ENCODE peak calls at places on chromosomes 11 and 22, in eight cellular contexts. U is hepatocyte, Y is neural progenitor cell, W is SK-N-SH, L is HCT116, H is GM23338, R is MM.1S, B is OCI-LY7. A is an unnamed sample.

GRCh38 chr22:43233529-43233928 is 46.6 kb upstream of the TTLL12 start:
- DNase-seq in U (no peak), Y (no peak), W (no peak), L (no peak), H (no peak), R (no peak), B (no peak), A (no peak)

GRCh38 chr11:12599408-12600143 is 74.6 kb upstream of the TEAD1 start:
- DNase-seq in U (peak; percentile 57), Y (peak; percentile 71), W (no peak), L (peak; percentile 40), H (peak; percentile 79), R (peak; percentile 55), B (peak; percentile 47), A (peak; percentile 42)

GRCh38 chr11:10032991-10033390 is 261.0 kb downstream of the SBF2 start:
- DNase-seq in U (no peak), Y (no peak), W (no peak), L (no peak), H (no peak), R (no peak), B (no peak), A (peak; percentile 41)

GRCh38 chr11:128536521-128536920 is 50.8 kb downstream of the ETS1 start:
- DNase-seq in U (no peak), Y (no peak), W (no peak), L (no peak), H (no peak), R (no peak), B (no peak), A (no peak)

GRCh38 chr22:37228106-37229011 is 15.7 kb downstream of the RAC2 start:
- DNase-seq in U (peak; percentile 44), Y (no peak), W (no peak), L (peak; percentile 37), H (no peak), R (no peak), B (no peak), A (peak; percentile 73)

GRCh38 chr11:71946144-71946571 is 17.3 kb downstream of the RNF121 start:
- DNase-seq in U (no peak), Y (no peak), W (no peak), L (no peak), H (no peak), R (no peak), B (no peak), A (peak; percentile 76)

GRCh38 chr11:66082936-66083698 is 13.0 kb downstream of the PACS1 start:
- DNase-seq in U (no peak), Y (no peak), W (peak; percentile 78), L (no peak), H (no peak), R (no peak), B (no peak), A (peak; percentile 50)

GRCh38 chr22:35987487-35987886 is 41.1 kb downstream of the RBFOX2 start:
- DNase-seq in U (peak; percentile 13), Y (no peak), W (peak; percentile 18), L (no peak), H (no peak), R (no peak), B (no peak), A (no peak)

GRCh38 chr22:23035557-23036277 is 34.6 kb upstream of the GNAZ start:
- DNase-seq in U (no peak), Y (no peak), W (no peak), L (no peak), H (no peak), R (peak; percentile 39), B (peak; percentile 98), A (no peak)

GRCh38 chr11:96338910-96339703 is 3.9 kb downstream of the MAML2 start:
- DNase-seq in U (no peak), Y (no peak), W (no peak), L (no peak), H (peak; percentile 36), R (peak; percentile 88), B (peak; percentile 67), A (peak; percentile 60)

GRCh38 chr11:71452354-71453020 is 516 bp upstream of the NADSYN1 start:
- DNase-seq in U (peak; percentile 57), Y (peak; percentile 67), W (no peak), L (no peak), H (peak; percentile 78), R (peak; percentile 6), B (peak; percentile 70), A (peak; percentile 67)

GRCh38 chr11:66509131-66509561 is 1.3 kb upstream of the BBS1 start:
- DNase-seq in U (no peak), Y (no peak), W (no peak), L (no peak), H (no peak), R (no peak), B (no peak), A (no peak)

GRCh38 chr11:132427611-132428010 is 1057.2 kb downstream of the NTM start:
- DNase-seq in U (no peak), Y (no peak), W (no peak), L (no peak), H (no peak), R (no peak), B (no peak), A (no peak)

GRCh38 chr22:30212363-30212995 is 34.1 kb downstream of the LIF start:
- DNase-seq in U (peak; percentile 84), Y (no peak), W (peak; percentile 30), L (peak; percentile 93), H (no peak), R (no peak), B (no peak), A (peak; percentile 95)

GRCh38 chr22:30481711-30482110 is 9.9 kb upstream of the SEC14L3 start:
- DNase-seq in U (no peak), Y (no peak), W (no peak), L (no peak), H (no peak), R (no peak), B (no peak), A (no peak)

GRCh38 chr22:23389271-23390071 is 190.6 kb downstream of the IGLL1 start:
- DNase-seq in U (no peak), Y (peak; percentile 56), W (no peak), L (no peak), H (peak; percentile 25), R (no peak), B (no peak), A (no peak)

GRCh38 chr11:34242037-34242625 is 115.7 kb downstream of the ABTB2 start:
- DNase-seq in U (peak; percentile 47), Y (no peak), W (no peak), L (no peak), H (no peak), R (no peak), B (no peak), A (no peak)

GRCh38 chr11:15906481-15907035 is 449.8 kb downstream of the SOX6 start:
- DNase-seq in U (no peak), Y (no peak), W (no peak), L (no peak), H (no peak), R (no peak), B (no peak), A (no peak)

GRCh38 chr11:124917115-124917637 is 1.9 kb upstream of the HEPN1 start:
- DNase-seq in U (no peak), Y (no peak), W (no peak), L (no peak), H (no peak), R (no peak), B (no peak), A (no peak)

GRCh38 chr11:65654375-65655349 is 8.1 kb downstream of the RELA start:
- DNase-seq in U (peak; percentile 5), Y (no peak), W (no peak), L (no peak), H (no peak), R (no peak), B (no peak), A (no peak)

GRCh38 chr22:32649515-32650200 is 151.8 kb upstream of the TIMP3 start:
- DNase-seq in U (peak; percentile 34), Y (no peak), W (no peak), L (no peak), H (no peak), R (no peak), B (no peak), A (no peak)
- TF ChIP-seq EZH2phosphoT487 in U (no peak), Y (no peak), W (no peak), L (no peak), H (no peak), R (no peak), B (no peak), A (no peak)

DNA sequence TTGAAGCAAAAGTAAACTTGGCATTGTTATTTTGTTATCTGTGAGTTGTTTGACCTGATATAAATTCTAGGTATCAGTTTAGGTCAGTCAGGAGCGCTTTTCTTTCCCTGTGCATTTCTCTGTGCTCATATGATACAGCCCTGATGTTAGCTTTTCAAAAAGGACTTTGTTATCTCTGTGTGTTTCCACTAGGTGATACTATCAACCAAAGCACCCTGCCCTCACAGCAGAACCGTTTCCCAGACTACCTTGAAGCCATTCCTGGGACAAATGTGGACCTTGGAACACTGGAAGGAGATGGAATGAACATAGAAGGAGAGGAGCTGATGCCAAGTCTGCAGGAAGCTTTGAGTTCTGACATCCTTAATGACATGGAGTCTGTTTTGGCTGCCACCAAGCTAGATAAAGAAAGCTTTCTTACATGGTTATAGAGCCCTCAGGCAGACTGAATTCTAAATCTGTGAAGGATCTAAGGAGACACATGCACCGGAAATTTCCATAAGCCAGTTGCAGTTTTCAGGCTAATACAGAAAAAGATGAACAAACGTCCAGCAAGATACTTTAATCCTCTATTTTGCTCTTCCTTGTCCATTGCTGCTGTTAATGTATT is 87.7 kb upstream of the BIRC3 start:
- DNase-seq in U (peak; percentile 48), Y (no peak), W (no peak), L (no peak), H (no peak), R (no peak), B (no peak), A (no peak)
- TF ChIP-seq CTCF in U (no peak), Y (no peak), W (no peak), L (no peak), H (no peak), R (no peak), B (no peak), A (no peak)

DNA sequence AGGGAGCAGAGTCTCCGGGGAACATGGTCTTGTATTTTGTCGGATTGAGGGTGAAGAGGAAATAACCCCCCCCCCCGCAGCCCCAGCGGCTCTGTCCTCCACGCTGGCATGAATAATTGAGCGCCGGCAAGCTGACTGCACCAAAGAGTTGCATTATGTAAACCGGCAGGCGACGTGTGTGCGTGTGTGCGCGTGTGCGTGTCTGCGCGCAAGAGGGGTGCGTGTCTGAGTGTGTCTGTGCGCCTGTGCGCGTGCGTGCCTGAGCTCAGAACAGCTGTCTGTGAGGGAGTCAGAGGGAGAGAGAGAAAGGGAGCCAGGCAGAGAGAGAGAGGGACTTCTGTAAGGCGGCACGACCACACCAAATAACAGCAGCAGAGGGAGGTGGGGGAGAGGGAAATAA is 94.4 kb downstream of the SCN3B start:
- DNase-seq in U (peak; percentile 51), Y (peak; percentile 45), W (peak; percentile 72), L (no peak), H (peak; percentile 62), R (no peak), B (no peak), A (no peak)
- TF ChIP-seq EZH2phosphoT487 in U (no peak), Y (no peak), W (no peak), L (no peak), H (no peak), R (no peak), B (no peak), A (no peak)

DNA sequence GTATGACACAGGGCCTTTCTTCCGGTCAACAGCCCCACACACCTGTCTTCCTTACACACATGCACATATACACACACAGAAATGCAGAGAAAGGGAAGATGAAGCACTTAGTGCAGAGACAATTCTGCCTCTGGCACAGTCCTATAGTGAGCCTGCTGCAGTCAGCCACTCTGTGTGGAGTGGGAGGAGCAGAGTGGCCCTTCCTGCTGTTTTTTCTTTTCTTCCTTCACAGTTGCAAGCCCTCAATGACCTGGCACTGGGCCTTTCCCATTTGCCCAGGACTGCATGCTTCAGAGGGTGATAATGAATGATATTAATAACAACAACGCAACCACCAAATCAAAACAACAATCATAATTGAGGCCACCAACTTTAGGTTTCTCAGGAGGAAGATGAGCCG is 527.0 kb upstream of the B3GAT1 start:
- DNase-seq in U (no peak), Y (peak; percentile 58), W (no peak), L (no peak), H (no peak), R (no peak), B (no peak), A (no peak)
- TF ChIP-seq CTCF in U (no peak), Y (no peak), W (no peak), L (no peak), H (no peak), R (no peak), B (no peak), A (no peak)